ENCODE peak calls at places on chromosomes 7 and 10, in ten cellular contexts. Z is breast epithelium, S is AG10803, Y is Peyer's patch, Q is hepatocyte, W is type B pancreatic cell, X is HL-60, U is endothelial cell, A is heart right ventricle, K is testis. F is an unnamed sample.

GRCh38 chr7:14748461-14748860 is 154.1 kb downstream of the DGKB start:
- DNase-seq in Z (no peak), S (peak), Y (no peak), Q (no peak), W (no peak), X (no peak), U (no peak), A (no peak), K (no peak), F (no peak)

GRCh38 chr7:147941316-147941715 is 649.2 kb upstream of the C7orf33 start:
- DNase-seq in Z (no peak), S (no peak), Y (no peak), Q (no peak), W (no peak), X (no peak), U (no peak), A (no peak), K (no peak), F (no peak)

GRCh38 chr7:18685961-18686360 is 190.4 kb downstream of the HDAC9 start:
- DNase-seq in Z (no peak), S (peak), Y (no peak), Q (no peak), W (no peak), X (no peak), U (no peak), A (no peak), K (no peak), F (no peak)

GRCh38 chr7:127809285-127809702 is 157.3 kb downstream of the SND1 start:
- DNase-seq in Z (no peak), S (peak), Y (no peak), Q (no peak), W (no peak), X (no peak), U (no peak), A (no peak), K (no peak), F (no peak)

GRCh38 chr7:66326501-66327180 is 121.5 kb downstream of the TPST1 start:
- DNase-seq in Z (no peak), S (peak), Y (no peak), Q (no peak), W (no peak), X (no peak), U (no peak), A (no peak), K (no peak), F (no peak)

GRCh38 chr7:38660427-38661099 is 29.4 kb upstream of the AMPH start:
- DNase-seq in Z (no peak), S (peak), Y (no peak), Q (peak), W (no peak), X (peak), U (peak), A (no peak), K (peak), F (peak)

GRCh38 chr10:102744374-102745051 is 765 bp downstream of the WBP1L start:
- DNase-seq in Z (no peak), S (peak), Y (no peak), Q (peak), W (no peak), X (no peak), U (no peak), A (no peak), K (peak), F (no peak)

GRCh38 chr10:13613519-13613918 is 26.8 kb downstream of the PRPF18 start:
- DNase-seq in Z (no peak), S (peak), Y (no peak), Q (peak), W (no peak), X (no peak), U (no peak), A (no peak), K (no peak), F (no peak)

GRCh38 chr10:55852850-55853249 is 508.2 kb downstream of the ZWINT start:
- DNase-seq in Z (no peak), S (no peak), Y (no peak), Q (no peak), W (no peak), X (no peak), U (no peak), A (no peak), K (no peak), F (no peak)

GRCh38 chr7:25597881-25598456 is 369.7 kb upstream of the NPVF start:
- DNase-seq in Z (no peak), S (no peak), Y (no peak), Q (no peak), W (no peak), X (no peak), U (no peak), A (no peak), K (peak), F (no peak)

GRCh38 chr10:89515031-89515841 is 20.2 kb downstream of the SLC16A12 start:
- DNase-seq in Z (no peak), S (peak), Y (no peak), Q (peak), W (no peak), X (no peak), U (no peak), A (no peak), K (no peak), F (no peak)

GRCh38 chr7:134755422-134756022 is 23.9 kb upstream of the CALD1 start:
- DNase-seq in Z (no peak), S (peak), Y (no peak), Q (peak), W (no peak), X (no peak), U (peak), A (peak), K (peak), F (no peak)

GRCh38 chr10:29266641-29267040 is 22.2 kb upstream of the LYZL1 start:
- DNase-seq in Z (no peak), S (peak), Y (no peak), Q (no peak), W (no peak), X (no peak), U (no peak), A (no peak), K (no peak), F (no peak)

GRCh38 chr7:750111-750905 is 23.2 kb upstream of the PRKAR1B start:
- DNase-seq in Z (peak), S (no peak), Y (no peak), Q (no peak), W (no peak), X (no peak), U (no peak), A (no peak), K (no peak), F (no peak)

GRCh38 chr10:32988604-32989003 is 30.6 kb upstream of the ITGB1 start:
- DNase-seq in Z (no peak), S (no peak), Y (no peak), Q (no peak), W (no peak), X (no peak), U (no peak), A (no peak), K (no peak), F (no peak)

GRCh38 chr7:157760004-157760730 is 423.4 kb downstream of the DNAJB6 start:
- DNase-seq in Z (no peak), S (no peak), Y (no peak), Q (no peak), W (no peak), X (no peak), U (no peak), A (no peak), K (no peak), F (no peak)

GRCh38 chr10:17250736-17251135 is 22.7 kb downstream of the VIM start:
- DNase-seq in Z (no peak), S (no peak), Y (no peak), Q (no peak), W (no peak), X (no peak), U (no peak), A (no peak), K (no peak), F (no peak)

GRCh38 chr7:140640727-140641531 is at the start of gene DENND2A:
- DNase-seq in Z (peak), S (peak), Y (peak), Q (peak), W (peak), X (no peak), U (peak), A (peak), K (peak), F (no peak)

GRCh38 chr10:113780681-113781250 is 29.3 kb downstream of the PLEKHS1 start:
- DNase-seq in Z (no peak), S (no peak), Y (no peak), Q (no peak), W (no peak), X (no peak), U (no peak), A (no peak), K (no peak), F (no peak)

GRCh38 chr10:119821172-119821571 is 51.5 kb downstream of the MCMBP start:
- DNase-seq in Z (no peak), S (no peak), Y (no peak), Q (no peak), W (no peak), X (no peak), U (no peak), A (no peak), K (no peak), F (no peak)

GRCh38 chr7:139588632-139589031 is 65.1 kb downstream of the CLEC2L start:
- DNase-seq in Z (peak), S (peak), Y (no peak), Q (peak), W (no peak), X (peak), U (no peak), A (no peak), K (peak), F (no peak)

GRCh38 chr10:6173203-6173602 is 29.5 kb upstream of the PFKFB3 start:
- DNase-seq in Z (no peak), S (no peak), Y (peak), Q (no peak), W (no peak), X (no peak), U (peak), A (no peak), K (no peak), F (no peak)

GRCh38 chr7:99036531-99037175 is 107.3 kb downstream of the SMURF1 start:
- DNase-seq in Z (no peak), S (peak), Y (no peak), Q (peak), W (no peak), X (peak), U (peak), A (no peak), K (peak), F (no peak)

GRCh38 chr10:89553064-89553734 is 17.8 kb upstream of the SLC16A12 start:
- DNase-seq in Z (no peak), S (peak), Y (no peak), Q (peak), W (no peak), X (no peak), U (no peak), A (no peak), K (no peak), F (no peak)

GRCh38 chr7:43249808-43250145 is 137.3 kb downstream of the HECW1 start:
- DNase-seq in Z (no peak), S (peak), Y (no peak), Q (peak), W (no peak), X (no peak), U (no peak), A (no peak), K (no peak), F (no peak)

GRCh38 chr7:128775744-128776474 is at the start of gene OPN1SW:
- DNase-seq in Z (no peak), S (no peak), Y (no peak), Q (no peak), W (no peak), X (no peak), U (no peak), A (no peak), K (no peak), F (no peak)

GRCh38 chr7:131098527-131098926 is 229.1 kb upstream of the MKLN1 start:
- DNase-seq in Z (no peak), S (no peak), Y (no peak), Q (no peak), W (no peak), X (no peak), U (no peak), A (no peak), K (no peak), F (no peak)

GRCh38 chr7:31791881-31792280 is 104.9 kb downstream of the PPP1R17 start:
- DNase-seq in Z (no peak), S (peak), Y (no peak), Q (no peak), W (no peak), X (no peak), U (no peak), A (no peak), K (no peak), F (no peak)

GRCh38 chr7:165661-166369 is 26.6 kb upstream of the FAM20C start:
- DNase-seq in Z (no peak), S (no peak), Y (no peak), Q (peak), W (no peak), X (peak), U (no peak), A (no peak), K (no peak), F (no peak)

GRCh38 chr7:7922684-7923385 is 45.8 kb upstream of the GLCCI1 start:
- DNase-seq in Z (no peak), S (no peak), Y (no peak), Q (no peak), W (no peak), X (no peak), U (no peak), A (no peak), K (no peak), F (no peak)

GRCh38 chr10:63819753-63820347 is 298.6 kb downstream of the REEP3 start:
- DNase-seq in Z (peak), S (peak), Y (peak), Q (peak), W (no peak), X (peak), U (peak), A (peak), K (peak), F (no peak)

GRCh38 chr10:14185501-14186045 is 145.2 kb downstream of the FRMD4A start:
- DNase-seq in Z (no peak), S (no peak), Y (peak), Q (no peak), W (no peak), X (no peak), U (peak), A (no peak), K (peak), F (no peak)

GRCh38 chr7:129610709-129611245 is 743 bp upstream of the NRF1 start:
- DNase-seq in Z (no peak), S (no peak), Y (no peak), Q (peak), W (no peak), X (no peak), U (no peak), A (no peak), K (peak), F (no peak)

GRCh38 chr10:73218466-73219191 is 28.4 kb downstream of the DNAJC9 start:
- DNase-seq in Z (no peak), S (peak), Y (no peak), Q (peak), W (no peak), X (peak), U (no peak), A (no peak), K (no peak), F (no peak)

GRCh38 chr7:90271753-90272152 is 26.8 kb downstream of the CFAP69 start:
- DNase-seq in Z (no peak), S (peak), Y (no peak), Q (no peak), W (no peak), X (no peak), U (no peak), A (no peak), K (no peak), F (no peak)

GRCh38 chr7:124912972-124913371 is 16.7 kb downstream of the POT1 start:
- DNase-seq in Z (no peak), S (no peak), Y (no peak), Q (no peak), W (no peak), X (no peak), U (no peak), A (no peak), K (no peak), F (no peak)

GRCh38 chr10:65602182-65602865 is 1323.5 kb upstream of the LRRTM3 start:
- DNase-seq in Z (no peak), S (no peak), Y (no peak), Q (no peak), W (no peak), X (no peak), U (no peak), A (no peak), K (no peak), F (no peak)

GRCh38 chr7:108326938-108327337 is 129.3 kb downstream of the NRCAM start:
- DNase-seq in Z (no peak), S (no peak), Y (no peak), Q (no peak), W (no peak), X (no peak), U (no peak), A (no peak), K (no peak), F (no peak)

GRCh38 chr7:16079723-16080122 is 341.6 kb downstream of the CRPPA start:
- DNase-seq in Z (no peak), S (no peak), Y (no peak), Q (no peak), W (no peak), X (no peak), U (no peak), A (no peak), K (no peak), F (no peak)

GRCh38 chr7:44801890-44802289 is 5.4 kb downstream of the PPIA start:
- DNase-seq in Z (no peak), S (peak), Y (no peak), Q (no peak), W (no peak), X (no peak), U (no peak), A (no peak), K (no peak), F (no peak)

GRCh38 chr7:44797329-44798258 is 1.1 kb downstream of the PPIA start:
- DNase-seq in Z (peak), S (peak), Y (peak), Q (peak), W (peak), X (peak), U (peak), A (peak), K (peak), F (peak)

GRCh38 chr7:44798649-44799275 is 2.3 kb downstream of the PPIA start:
- DNase-seq in Z (no peak), S (peak), Y (no peak), Q (no peak), W (no peak), X (no peak), U (no peak), A (no peak), K (no peak), F (no peak)

GRCh38 chr7:44802418-44803025 is 6.0 kb downstream of the PPIA start:
- DNase-seq in Z (no peak), S (no peak), Y (no peak), Q (no peak), W (no peak), X (no peak), U (no peak), A (no peak), K (no peak), F (no peak)

GRCh38 chr7:44799939-44800338 is 3.5 kb downstream of the PPIA start:
- DNase-seq in Z (no peak), S (no peak), Y (no peak), Q (no peak), W (no peak), X (no peak), U (no peak), A (no peak), K (no peak), F (no peak)
- TF ChIP-seq CTCF in Z (no peak), S (no peak), Y (no peak), Q (no peak), W (no peak), X (no peak), U (no peak), A (no peak), K (no peak), F (no peak)

DNA sequence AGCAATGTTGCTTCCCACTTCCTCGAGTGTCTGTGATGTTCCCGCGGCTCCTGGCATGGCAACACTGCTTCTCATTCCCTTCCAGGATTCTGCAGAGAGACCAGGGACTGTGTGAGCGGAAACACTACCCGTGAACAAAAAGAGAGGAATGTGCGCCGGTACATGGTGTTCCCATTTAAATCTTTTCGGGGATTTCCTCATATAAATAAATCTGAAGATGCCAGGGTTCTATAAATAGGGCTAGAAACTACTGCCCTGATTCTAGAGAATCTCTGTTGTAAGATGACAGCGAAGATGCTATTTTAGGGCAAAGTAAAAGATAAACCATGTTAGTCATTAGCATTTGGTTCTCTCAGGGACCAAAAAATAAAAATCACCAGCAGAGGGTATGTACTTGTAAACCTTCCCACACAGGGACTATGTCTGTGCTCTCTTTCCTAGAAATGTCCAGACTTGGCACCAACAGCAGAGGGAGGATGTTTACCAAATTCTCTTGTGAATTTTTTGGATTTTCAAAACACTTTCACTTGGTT is 92.2 kb upstream of the DDC start:
- DNase-seq in Z (no peak), S (peak), Y (no peak), Q (peak), W (no peak), X (no peak), U (no peak), A (peak), K (peak), F (no peak)
- TF ChIP-seq CTCF in Z (peak), S (peak), Y (no peak), Q (no peak), W (no peak), X (no peak), U (no peak), A (peak), K (peak), F (no peak)

DNA sequence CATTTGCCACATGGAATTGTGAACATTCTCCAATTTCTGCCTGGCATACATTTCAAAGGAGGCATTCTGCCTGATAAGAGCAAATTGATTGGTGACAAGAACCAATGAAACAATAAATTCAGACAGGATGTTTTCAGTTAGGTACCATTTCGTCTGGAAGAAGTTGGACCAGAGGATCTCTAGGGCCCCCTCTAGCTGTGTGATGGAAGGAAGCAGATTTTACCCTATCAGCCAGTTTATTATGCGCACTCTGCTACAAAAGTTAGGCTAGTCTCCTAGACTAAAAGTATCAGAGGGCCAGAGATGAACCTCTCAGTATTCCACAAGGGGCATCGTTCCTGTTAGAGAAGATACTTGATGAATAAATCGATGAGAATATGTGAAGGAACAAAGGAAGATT is 118.0 kb downstream of the BUB3 start:
- DNase-seq in Z (no peak), S (no peak), Y (no peak), Q (no peak), W (no peak), X (no peak), U (no peak), A (no peak), K (no peak), F (no peak)
- TF ChIP-seq CTCF in Z (no peak), S (no peak), Y (no peak), Q (no peak), W (peak), X (no peak), U (no peak), A (no peak), K (no peak), F (no peak)

GRCh38 chr10:44512345-44513095 is 127.6 kb upstream of the CXCL12 start:
- DNase-seq in Z (no peak), S (no peak), Y (no peak), Q (peak), W (no peak), X (no peak), U (no peak), A (no peak), K (no peak), F (no peak)

GRCh38 chr10:44510716-44511115 is 125.8 kb upstream of the CXCL12 start:
- DNase-seq in Z (no peak), S (peak), Y (no peak), Q (no peak), W (no peak), X (no peak), U (no peak), A (no peak), K (no peak), F (no peak)

GRCh38 chr10:44511601-44512000 is 126.7 kb upstream of the CXCL12 start:
- DNase-seq in Z (no peak), S (no peak), Y (no peak), Q (no peak), W (no peak), X (no peak), U (no peak), A (no peak), K (no peak), F (no peak)

GRCh38 chr10:44516941-44517340 is 132.0 kb upstream of the CXCL12 start:
- DNase-seq in Z (no peak), S (no peak), Y (no peak), Q (no peak), W (no peak), X (no peak), U (no peak), A (no peak), K (no peak), F (no peak)

DNA sequence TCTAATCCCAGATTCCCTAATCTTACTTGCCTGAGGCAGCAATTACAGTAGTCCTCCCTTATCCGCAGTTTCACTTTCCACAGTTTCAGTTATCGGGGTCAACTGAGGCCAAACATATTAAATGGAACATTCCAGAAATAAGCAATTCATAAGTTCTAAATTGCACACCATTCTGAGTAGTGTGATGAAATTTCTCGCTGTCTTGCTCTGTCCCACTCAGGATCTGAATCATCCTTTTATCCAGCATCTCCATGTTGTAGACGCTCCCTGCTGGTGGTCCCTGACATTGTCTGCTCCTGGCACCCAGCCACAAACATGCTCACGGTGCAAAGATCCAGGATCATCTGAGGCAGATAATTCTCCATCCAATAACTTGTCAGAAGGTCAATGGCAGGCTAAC is 128.7 kb upstream of the CXCL12 start:
- DNase-seq in Z (no peak), S (peak), Y (no peak), Q (no peak), W (no peak), X (no peak), U (no peak), A (no peak), K (no peak), F (no peak)
- TF ChIP-seq CTCF in Z (no peak), S (peak), Y (no peak), Q (no peak), W (no peak), X (no peak), U (no peak), A (no peak), K (no peak), F (no peak)

F was measured in CD14-positive monocyte.